ENCODE peak calls at places on chromosome 1, in nine cellular contexts. G is retinal pigment epithelial cell; V is CD8-positive, alpha-beta T cell; K is suprapubic skin; W is transverse colon; D is breast epithelium; C is pancreas; Q is upper lobe of right lung; Y is left ventricle myocardium inferior. U is an unnamed sample.

GRCh38 chr1:43930168-43930948 is 3.2 kb upstream of the ARTN start:
- DNase-seq in G (no peak), V (no peak), K (no peak), W (peak), D (no peak), C (no peak), Q (no peak), Y (no peak), U (no peak)

GRCh38 chr1:113242481-113242880 is 147.8 kb upstream of the MAGI3 start:
- DNase-seq in G (no peak), V (no peak), K (no peak), W (peak), D (no peak), C (no peak), Q (no peak), Y (no peak), U (no peak)

GRCh38 chr1:83756984-83757717 is 241.8 kb downstream of the TTLL7 start:
- DNase-seq in G (no peak), V (no peak), K (no peak), W (no peak), D (no peak), C (no peak), Q (no peak), Y (no peak), U (no peak)

GRCh38 chr1:930633-931138 is 7.0 kb downstream of the SAMD11 start:
- DNase-seq in G (no peak), V (no peak), K (no peak), W (no peak), D (no peak), C (no peak), Q (no peak), Y (no peak), U (no peak)

GRCh38 chr1:168341576-168341975 is 60.9 kb downstream of the TBX19 start:
- DNase-seq in G (no peak), V (no peak), K (no peak), W (no peak), D (no peak), C (no peak), Q (no peak), Y (no peak), U (no peak)

GRCh38 chr1:119590377-119590776 is 57.7 kb downstream of the ZNF697 start:
- DNase-seq in G (no peak), V (no peak), K (no peak), W (no peak), D (no peak), C (no peak), Q (no peak), Y (no peak), U (no peak)

GRCh38 chr1:180672105-180672504 is 40.3 kb downstream of the XPR1 start:
- DNase-seq in G (no peak), V (no peak), K (no peak), W (no peak), D (no peak), C (no peak), Q (no peak), Y (no peak), U (no peak)

GRCh38 chr1:151715726-151716404 is 738 bp downstream of the CELF3 start:
- DNase-seq in G (no peak), V (no peak), K (no peak), W (no peak), D (no peak), C (peak), Q (no peak), Y (no peak), U (no peak)

GRCh38 chr1:17890815-17891191 is 135.7 kb downstream of the ACTL8 start:
- DNase-seq in G (no peak), V (no peak), K (no peak), W (no peak), D (no peak), C (peak), Q (peak), Y (no peak), U (no peak)

GRCh38 chr1:88998716-88999115 is 6.3 kb upstream of the KYAT3 start:
- DNase-seq in G (no peak), V (no peak), K (no peak), W (no peak), D (no peak), C (no peak), Q (no peak), Y (no peak), U (peak)

GRCh38 chr1:20496241-20496661 is 10.2 kb upstream of the CAMK2N1 start:
- DNase-seq in G (no peak), V (no peak), K (no peak), W (no peak), D (no peak), C (no peak), Q (no peak), Y (no peak), U (no peak)

GRCh38 chr1:172287207-172287606 is 133.3 kb upstream of the C1orf105 start:
- DNase-seq in G (peak), V (no peak), K (peak), W (peak), D (no peak), C (no peak), Q (no peak), Y (peak), U (no peak)

GRCh38 chr1:84402501-84402900 is 4.2 kb downstream of the DNASE2B start:
- DNase-seq in G (no peak), V (no peak), K (no peak), W (no peak), D (no peak), C (no peak), Q (no peak), Y (no peak), U (no peak)

GRCh38 chr1:189970331-189971230 is 507.1 kb downstream of the BRINP3 start:
- DNase-seq in G (no peak), V (no peak), K (no peak), W (no peak), D (no peak), C (no peak), Q (no peak), Y (no peak), U (no peak)

GRCh38 chr1:28037946-28038345 is 50.5 kb downstream of the EYA3 start:
- DNase-seq in G (no peak), V (no peak), K (no peak), W (no peak), D (no peak), C (no peak), Q (no peak), Y (no peak), U (no peak)

GRCh38 chr1:19525607-19526545 is 40.5 kb upstream of the CAPZB start:
- DNase-seq in G (no peak), V (no peak), K (no peak), W (no peak), D (no peak), C (no peak), Q (no peak), Y (no peak), U (no peak)

GRCh38 chr1:34885405-34886247 is 26.1 kb upstream of the SMIM12 start:
- DNase-seq in G (no peak), V (no peak), K (no peak), W (peak), D (no peak), C (peak), Q (peak), Y (peak), U (no peak)

GRCh38 chr1:24745711-24746582 is 700 bp downstream of the CLIC4 start:
- DNase-seq in G (no peak), V (no peak), K (peak), W (peak), D (peak), C (no peak), Q (peak), Y (peak), U (no peak)

GRCh38 chr1:84991097-84991890 is 5.6 kb downstream of the MCOLN2 start:
- DNase-seq in G (no peak), V (no peak), K (no peak), W (no peak), D (no peak), C (no peak), Q (no peak), Y (no peak), U (no peak)

GRCh38 chr1:38941527-38942019 is at the start of gene RHBDL2:
- DNase-seq in G (no peak), V (no peak), K (peak), W (peak), D (peak), C (peak), Q (peak), Y (peak), U (no peak)

GRCh38 chr1:11823366-11824137 is 17.6 kb downstream of the CLCN6 start:
- DNase-seq in G (no peak), V (no peak), K (peak), W (no peak), D (no peak), C (no peak), Q (peak), Y (no peak), U (no peak)

GRCh38 chr1:61605607-61606321 is 119.2 kb downstream of the TM2D1 start:
- DNase-seq in G (no peak), V (no peak), K (no peak), W (no peak), D (no peak), C (no peak), Q (no peak), Y (no peak), U (no peak)

GRCh38 chr1:55049914-55050278 is 10.5 kb downstream of the PCSK9 start:
- DNase-seq in G (no peak), V (no peak), K (no peak), W (no peak), D (no peak), C (no peak), Q (no peak), Y (peak), U (no peak)

GRCh38 chr1:193325042-193325441 is 138.6 kb upstream of the B3GALT2 start:
- DNase-seq in G (no peak), V (no peak), K (no peak), W (no peak), D (no peak), C (no peak), Q (no peak), Y (no peak), U (no peak)

GRCh38 chr1:1349256-1350012 is at the start of gene DVL1:
- DNase-seq in G (no peak), V (peak), K (no peak), W (peak), D (peak), C (no peak), Q (peak), Y (peak), U (no peak)

GRCh38 chr1:85339089-85339488 is 62.7 kb upstream of the BCL10 start:
- DNase-seq in G (no peak), V (no peak), K (no peak), W (no peak), D (no peak), C (no peak), Q (no peak), Y (no peak), U (no peak)

GRCh38 chr1:243974451-243975292 is 76.4 kb upstream of the ZBTB18 start:
- DNase-seq in G (peak), V (no peak), K (no peak), W (no peak), D (no peak), C (no peak), Q (no peak), Y (no peak), U (no peak)

GRCh38 chr1:113147826-113148225 is 74.8 kb downstream of the LRIG2 start:
- DNase-seq in G (no peak), V (no peak), K (no peak), W (no peak), D (no peak), C (no peak), Q (no peak), Y (no peak), U (no peak)

GRCh38 chr1:27348861-27349783 is 7.3 kb downstream of the SYTL1 start:
- DNase-seq in G (no peak), V (no peak), K (peak), W (peak), D (peak), C (no peak), Q (peak), Y (no peak), U (no peak)

GRCh38 chr1:160855181-160855981 is 7.3 kb downstream of the CD244 start:
- DNase-seq in G (no peak), V (peak), K (no peak), W (no peak), D (no peak), C (no peak), Q (no peak), Y (no peak), U (no peak)

GRCh38 chr1:10295471-10296085 is 85.2 kb downstream of the KIF1B start:
- DNase-seq in G (no peak), V (no peak), K (no peak), W (no peak), D (peak), C (no peak), Q (no peak), Y (no peak), U (no peak)

GRCh38 chr1:210597555-210598134 is 268.9 kb downstream of the HHAT start:
- DNase-seq in G (peak), V (no peak), K (no peak), W (no peak), D (no peak), C (no peak), Q (no peak), Y (no peak), U (no peak)

GRCh38 chr1:243786546-243786945 is 63.5 kb downstream of the AKT3 start:
- DNase-seq in G (no peak), V (no peak), K (no peak), W (no peak), D (peak), C (no peak), Q (no peak), Y (no peak), U (no peak)

GRCh38 chr1:231557898-231558710 is 29.6 kb downstream of the TSNAX start:
- DNase-seq in G (no peak), V (no peak), K (no peak), W (no peak), D (no peak), C (no peak), Q (no peak), Y (no peak), U (no peak)

GRCh38 chr1:232630047-232630893 is at the start of gene SIPA1L2:
- DNase-seq in G (peak), V (peak), K (peak), W (peak), D (peak), C (peak), Q (peak), Y (peak), U (peak)

GRCh38 chr1:167439301-167439988 is 78.9 kb downstream of the CD247 start:
- DNase-seq in G (no peak), V (peak), K (peak), W (no peak), D (no peak), C (no peak), Q (no peak), Y (no peak), U (no peak)

GRCh38 chr1:181189691-181190361 is 101.3 kb downstream of the IER5 start:
- DNase-seq in G (no peak), V (peak), K (no peak), W (peak), D (peak), C (peak), Q (peak), Y (peak), U (no peak)

DNA sequence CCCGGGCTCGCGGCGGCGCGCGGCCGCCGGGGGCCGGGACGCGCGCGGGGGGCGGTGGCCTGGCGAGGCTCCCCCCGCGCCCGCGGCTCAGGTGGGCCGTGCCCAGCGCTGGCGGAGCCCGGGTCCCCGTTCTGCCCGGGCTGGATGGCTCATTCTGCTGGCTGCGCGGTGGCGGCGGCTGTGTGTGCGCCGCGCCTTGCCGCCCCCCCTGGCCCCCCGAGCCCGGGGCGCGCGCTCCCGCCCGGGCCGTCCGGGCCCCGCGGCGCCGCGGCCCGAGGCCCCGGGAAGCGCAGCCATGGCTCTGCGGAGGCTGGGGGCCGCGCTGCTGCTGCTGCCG is at the start of gene EPHB2:
- DNase-seq in G (no peak), V (no peak), K (no peak), W (peak), D (no peak), C (peak), Q (peak), Y (peak), U (no peak)
- H3K4me3 ChIP-seq in G (peak), V (no peak), K (peak), W (peak), D (peak), C (peak), Q (peak), Y (peak), U (no peak)

GRCh38 chr1:227856147-227856858 is 40.8 kb downstream of the PRSS38 start:
- DNase-seq in G (no peak), V (no peak), K (no peak), W (no peak), D (no peak), C (no peak), Q (no peak), Y (no peak), U (no peak)
- TF ChIP-seq CTCF in G (no peak), V (no peak), K (no peak), W (no peak), D (no peak), C (no peak), Q (no peak), Y (no peak), U (no peak)

GRCh38 chr1:156898151-156898550 is 4.6 kb downstream of the PEAR1 start:
- DNase-seq in G (no peak), V (no peak), K (no peak), W (no peak), D (no peak), C (peak), Q (no peak), Y (peak), U (no peak)
- H3K4me3 ChIP-seq in G (no peak), V (no peak), K (peak), W (no peak), D (no peak), C (no peak), Q (peak), Y (peak), U (no peak)

GRCh38 chr1:158113759-158114127 is 67.0 kb upstream of the CD1D start:
- DNase-seq in G (no peak), V (no peak), K (no peak), W (no peak), D (no peak), C (no peak), Q (no peak), Y (no peak), U (no peak)
- TF ChIP-seq CTCF in G (no peak), V (no peak), K (no peak), W (peak), D (no peak), C (no peak), Q (no peak), Y (no peak), U (no peak)

U was measured in GM12864.